ENCODE peak calls at places on chromosomes 3 and 15, in eight cellular contexts. One of them, this sample, is unnamed.

GRCh38 chr3:99774467-99774866 is 43.2 kb upstream of the CMSS1 start:
- DNase-seq in brain microvascular endothelial cell: peak; percentile 77
- DNase-seq in neural progenitor cell: no peak
- DNase-seq in CD8-positive, alpha-beta T cell: no peak
- DNase-seq in foreskin keratinocyte: peak; percentile 91
- DNase-seq in Calu3: peak; percentile 6
- DNase-seq in RWPE1: peak; percentile 26
- DNase-seq in choroid plexus epithelial cell: peak; percentile 94
- DNase-seq in this sample: no peak

GRCh38 chr15:52349062-52349700 is 53.6 kb upstream of the MYO5C start:
- DNase-seq in brain microvascular endothelial cell: peak; percentile 47
- DNase-seq in neural progenitor cell: no peak
- DNase-seq in foreskin keratinocyte: no peak
- DNase-seq in RWPE1: no peak
- DNase-seq in CD8-positive, alpha-beta T cell: no peak
- DNase-seq in Calu3: no peak
- DNase-seq in choroid plexus epithelial cell: peak; percentile 61
- DNase-seq in this sample: no peak

GRCh38 chr3:174466471-174467054 is 392.6 kb upstream of the NAALADL2 start:
- DNase-seq in brain microvascular endothelial cell: no peak
- DNase-seq in RWPE1: no peak
- DNase-seq in foreskin keratinocyte: no peak
- DNase-seq in choroid plexus epithelial cell: no peak
- DNase-seq in neural progenitor cell: peak; percentile 66
- DNase-seq in Calu3: no peak
- DNase-seq in CD8-positive, alpha-beta T cell: no peak
- DNase-seq in this sample: no peak

GRCh38 chr3:48415251-48415953 is 14.5 kb downstream of the PLXNB1 start:
- DNase-seq in foreskin keratinocyte: no peak
- DNase-seq in choroid plexus epithelial cell: no peak
- DNase-seq in CD8-positive, alpha-beta T cell: no peak
- DNase-seq in Calu3: no peak
- DNase-seq in RWPE1: no peak
- DNase-seq in brain microvascular endothelial cell: no peak
- DNase-seq in neural progenitor cell: no peak
- DNase-seq in this sample: no peak

GRCh38 chr3:127607675-127608361 is 9.6 kb downstream of the MCM2 start:
- DNase-seq in RWPE1: no peak
- DNase-seq in choroid plexus epithelial cell: no peak
- DNase-seq in CD8-positive, alpha-beta T cell: no peak
- DNase-seq in neural progenitor cell: no peak
- DNase-seq in Calu3: no peak
- DNase-seq in brain microvascular endothelial cell: no peak
- DNase-seq in foreskin keratinocyte: no peak
- DNase-seq in this sample: no peak

GRCh38 chr3:183378008-183378407 is 50.4 kb downstream of the MCF2L2 start:
- DNase-seq in choroid plexus epithelial cell: no peak
- DNase-seq in CD8-positive, alpha-beta T cell: no peak
- DNase-seq in neural progenitor cell: no peak
- DNase-seq in Calu3: no peak
- DNase-seq in foreskin keratinocyte: no peak
- DNase-seq in brain microvascular endothelial cell: no peak
- DNase-seq in RWPE1: no peak
- DNase-seq in this sample: no peak

GRCh38 chr3:123656691-123657090 is 71.8 kb upstream of the HACD2 start:
- DNase-seq in Calu3: peak; percentile 4
- DNase-seq in foreskin keratinocyte: no peak
- DNase-seq in CD8-positive, alpha-beta T cell: no peak
- DNase-seq in brain microvascular endothelial cell: no peak
- DNase-seq in choroid plexus epithelial cell: no peak
- DNase-seq in RWPE1: no peak
- DNase-seq in neural progenitor cell: peak; percentile 7
- DNase-seq in this sample: no peak

GRCh38 chr3:71641669-71642068 is 58.1 kb upstream of the FOXP1 start:
- DNase-seq in foreskin keratinocyte: no peak
- DNase-seq in brain microvascular endothelial cell: peak; percentile 22
- DNase-seq in choroid plexus epithelial cell: peak; percentile 17
- DNase-seq in neural progenitor cell: no peak
- DNase-seq in CD8-positive, alpha-beta T cell: no peak
- DNase-seq in RWPE1: peak; percentile 49
- DNase-seq in Calu3: no peak
- DNase-seq in this sample: no peak

GRCh38 chr3:26579126-26579525 is 43.4 kb upstream of the LRRC3B start:
- DNase-seq in CD8-positive, alpha-beta T cell: no peak
- DNase-seq in RWPE1: no peak
- DNase-seq in foreskin keratinocyte: no peak
- DNase-seq in brain microvascular endothelial cell: no peak
- DNase-seq in neural progenitor cell: no peak
- DNase-seq in choroid plexus epithelial cell: no peak
- DNase-seq in Calu3: no peak
- DNase-seq in this sample: no peak

GRCh38 chr3:117553461-117553860 is 843.9 kb downstream of the TUSC7 start:
- DNase-seq in foreskin keratinocyte: peak; percentile 29
- DNase-seq in brain microvascular endothelial cell: peak; percentile 13
- DNase-seq in RWPE1: peak; percentile 23
- DNase-seq in CD8-positive, alpha-beta T cell: no peak
- DNase-seq in Calu3: no peak
- DNase-seq in choroid plexus epithelial cell: peak; percentile 82
- DNase-seq in neural progenitor cell: no peak
- DNase-seq in this sample: no peak

GRCh38 chr3:72129384-72130094 is 344.6 kb upstream of the PROK2 start:
- DNase-seq in Calu3: no peak
- DNase-seq in neural progenitor cell: no peak
- DNase-seq in CD8-positive, alpha-beta T cell: no peak
- DNase-seq in brain microvascular endothelial cell: no peak
- DNase-seq in RWPE1: no peak
- DNase-seq in foreskin keratinocyte: no peak
- DNase-seq in choroid plexus epithelial cell: no peak
- DNase-seq in this sample: no peak

GRCh38 chr15:32692286-32692685 is 25.5 kb upstream of the GREM1 start:
- DNase-seq in RWPE1: no peak
- DNase-seq in choroid plexus epithelial cell: no peak
- DNase-seq in foreskin keratinocyte: no peak
- DNase-seq in brain microvascular endothelial cell: no peak
- DNase-seq in CD8-positive, alpha-beta T cell: no peak
- DNase-seq in neural progenitor cell: no peak
- DNase-seq in Calu3: no peak
- DNase-seq in this sample: no peak

GRCh38 chr3:146067048-146067447 is 93.9 kb downstream of the PLOD2 start:
- DNase-seq in RWPE1: peak; percentile 22
- DNase-seq in brain microvascular endothelial cell: peak; percentile 27
- DNase-seq in foreskin keratinocyte: peak; percentile 71
- DNase-seq in CD8-positive, alpha-beta T cell: no peak
- DNase-seq in Calu3: no peak
- DNase-seq in neural progenitor cell: no peak
- DNase-seq in choroid plexus epithelial cell: peak; percentile 87
- DNase-seq in this sample: no peak

GRCh38 chr3:68088216-68088615 is 433.8 kb upstream of the SUCLG2 start:
- DNase-seq in foreskin keratinocyte: no peak
- DNase-seq in CD8-positive, alpha-beta T cell: peak; percentile 58
- DNase-seq in neural progenitor cell: no peak
- DNase-seq in choroid plexus epithelial cell: no peak
- DNase-seq in RWPE1: no peak
- DNase-seq in brain microvascular endothelial cell: no peak
- DNase-seq in Calu3: peak; percentile 57
- DNase-seq in this sample: no peak

GRCh38 chr3:141303481-141304223 is 64.7 kb upstream of the ZBTB38 start:
- DNase-seq in brain microvascular endothelial cell: peak; percentile 86
- DNase-seq in choroid plexus epithelial cell: peak; percentile 93
- DNase-seq in neural progenitor cell: peak; percentile 74
- DNase-seq in Calu3: peak; percentile 89
- DNase-seq in CD8-positive, alpha-beta T cell: peak; percentile 57
- DNase-seq in RWPE1: peak; percentile 58
- DNase-seq in foreskin keratinocyte: peak; percentile 49
- DNase-seq in this sample: peak; percentile 50

GRCh38 chr15:47726399-47726823 is 9.1 kb downstream of the SEMA6D start:
- DNase-seq in RWPE1: no peak
- DNase-seq in brain microvascular endothelial cell: no peak
- DNase-seq in foreskin keratinocyte: no peak
- DNase-seq in CD8-positive, alpha-beta T cell: no peak
- DNase-seq in neural progenitor cell: no peak
- DNase-seq in Calu3: no peak
- DNase-seq in choroid plexus epithelial cell: no peak
- DNase-seq in this sample: no peak

GRCh38 chr3:94234177-94234788 is 171.4 kb downstream of the NSUN3 start:
- DNase-seq in brain microvascular endothelial cell: peak; percentile 62
- DNase-seq in choroid plexus epithelial cell: peak; percentile 79
- DNase-seq in foreskin keratinocyte: no peak
- DNase-seq in neural progenitor cell: peak; percentile 49
- DNase-seq in CD8-positive, alpha-beta T cell: no peak
- DNase-seq in RWPE1: peak; percentile 15
- DNase-seq in Calu3: peak; percentile 32
- DNase-seq in this sample: no peak

GRCh38 chr3:180802837-180803236 is 109.6 kb upstream of the FXR1 start:
- DNase-seq in RWPE1: peak; percentile 20
- DNase-seq in foreskin keratinocyte: peak; percentile 2
- DNase-seq in neural progenitor cell: peak; percentile 34
- DNase-seq in choroid plexus epithelial cell: peak; percentile 60
- DNase-seq in brain microvascular endothelial cell: peak; percentile 3
- DNase-seq in Calu3: peak; percentile 20
- DNase-seq in CD8-positive, alpha-beta T cell: no peak
- DNase-seq in this sample: no peak

GRCh38 chr3:180808823-180809575 is 103.5 kb upstream of the FXR1 start:
- DNase-seq in choroid plexus epithelial cell: no peak
- DNase-seq in CD8-positive, alpha-beta T cell: no peak
- DNase-seq in Calu3: no peak
- DNase-seq in brain microvascular endothelial cell: no peak
- DNase-seq in neural progenitor cell: no peak
- DNase-seq in RWPE1: no peak
- DNase-seq in foreskin keratinocyte: no peak
- DNase-seq in this sample: no peak

DNA sequence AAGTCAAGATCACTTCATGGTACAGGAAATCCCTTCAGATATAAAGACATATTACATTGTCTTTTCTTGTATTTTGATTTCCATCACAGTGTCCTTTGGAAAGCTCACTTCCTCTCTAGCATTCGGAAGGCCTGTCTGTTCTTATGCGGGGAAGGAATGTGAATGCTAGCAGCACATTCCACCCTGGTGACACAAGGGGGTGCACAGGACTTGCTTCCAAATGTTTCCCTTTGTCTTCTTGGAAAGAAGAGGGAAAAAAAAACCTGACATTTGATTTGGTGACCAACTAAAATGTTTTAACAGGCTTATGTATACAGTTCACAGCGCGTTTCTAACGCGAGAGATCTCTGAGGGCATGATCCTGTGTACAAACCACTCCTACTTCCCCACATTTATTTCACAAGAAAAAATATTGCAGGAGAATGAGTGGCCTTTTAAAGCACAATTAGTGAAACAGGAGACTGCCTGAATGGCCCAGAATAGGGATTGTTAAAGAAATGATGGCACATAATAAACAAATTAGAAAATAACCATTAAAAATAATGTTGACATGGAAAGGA is 107.5 kb upstream of the FXR1 start:
- DNase-seq in foreskin keratinocyte: peak; percentile 25
- DNase-seq in choroid plexus epithelial cell: peak; percentile 69
- DNase-seq in CD8-positive, alpha-beta T cell: no peak
- DNase-seq in brain microvascular endothelial cell: peak; percentile 37
- DNase-seq in Calu3: no peak
- DNase-seq in neural progenitor cell: peak; percentile 89
- DNase-seq in RWPE1: peak; percentile 36
- DNase-seq in this sample: no peak
- TF ChIP-seq CTCF in foreskin keratinocyte: peak; percentile 62
- TF ChIP-seq CTCF in choroid plexus epithelial cell: peak; percentile 56
- TF ChIP-seq CTCF in CD8-positive, alpha-beta T cell: no peak
- TF ChIP-seq CTCF in brain microvascular endothelial cell: peak; percentile 63
- TF ChIP-seq CTCF in Calu3: peak; percentile 26
- TF ChIP-seq CTCF in neural progenitor cell: peak; percentile 73
- TF ChIP-seq CTCF in RWPE1: no peak
- TF ChIP-seq CTCF in this sample: peak; percentile 61

DNA sequence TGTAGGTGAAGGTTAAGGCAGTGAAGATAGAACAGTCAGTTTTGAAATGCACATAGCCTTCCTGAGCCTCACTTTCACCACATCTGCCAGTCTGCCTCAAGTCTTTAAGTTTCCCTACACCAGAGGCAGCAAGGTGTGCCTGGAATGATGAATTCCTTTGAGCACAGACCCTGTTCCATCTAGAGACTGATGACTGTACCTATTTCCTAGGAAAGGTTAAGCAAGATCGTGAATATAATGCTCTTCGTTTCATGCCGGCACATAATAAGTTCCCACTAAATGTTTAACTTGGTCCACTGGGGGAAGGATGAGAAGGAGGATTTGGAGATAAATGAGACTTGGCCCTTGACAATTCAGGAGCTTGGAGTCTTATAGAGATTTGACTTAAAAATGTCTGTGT is 141.9 kb downstream of the LPP start:
- DNase-seq in CD8-positive, alpha-beta T cell: no peak
- DNase-seq in neural progenitor cell: no peak
- DNase-seq in choroid plexus epithelial cell: no peak
- DNase-seq in foreskin keratinocyte: no peak
- DNase-seq in brain microvascular endothelial cell: no peak
- DNase-seq in Calu3: no peak
- DNase-seq in RWPE1: no peak
- DNase-seq in this sample: no peak
- TF ChIP-seq CTCF in CD8-positive, alpha-beta T cell: no peak
- TF ChIP-seq CTCF in neural progenitor cell: no peak
- TF ChIP-seq CTCF in choroid plexus epithelial cell: no peak
- TF ChIP-seq CTCF in foreskin keratinocyte: no peak
- TF ChIP-seq CTCF in brain microvascular endothelial cell: no peak
- TF ChIP-seq CTCF in Calu3: no peak
- TF ChIP-seq CTCF in RWPE1: no peak
- TF ChIP-seq CTCF in this sample: no peak

DNA sequence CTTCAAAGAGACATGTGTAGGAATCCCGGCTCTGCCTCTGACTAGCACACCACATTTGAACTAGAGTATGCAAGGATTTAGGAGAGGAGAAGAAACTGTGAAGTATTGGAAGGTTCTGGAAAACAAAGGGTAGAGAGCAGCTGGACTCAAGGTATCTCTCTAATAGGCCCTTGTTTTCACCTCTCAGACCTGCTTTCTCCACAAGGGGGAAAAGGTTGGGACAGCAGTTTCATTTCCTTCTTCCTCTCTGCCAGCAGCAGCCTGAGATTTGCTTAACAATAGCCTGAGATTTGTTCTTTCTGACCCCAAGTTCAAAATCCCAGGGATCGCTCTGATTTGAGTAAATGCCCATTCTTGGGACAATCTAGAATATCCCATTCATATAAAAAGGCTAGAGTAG is 430.6 kb upstream of the MCTP2 start:
- DNase-seq in CD8-positive, alpha-beta T cell: no peak
- DNase-seq in neural progenitor cell: no peak
- DNase-seq in foreskin keratinocyte: no peak
- DNase-seq in brain microvascular endothelial cell: no peak
- DNase-seq in choroid plexus epithelial cell: no peak
- DNase-seq in RWPE1: no peak
- DNase-seq in Calu3: no peak
- DNase-seq in this sample: no peak
- TF ChIP-seq CTCF in CD8-positive, alpha-beta T cell: no peak
- TF ChIP-seq CTCF in neural progenitor cell: no peak
- TF ChIP-seq CTCF in foreskin keratinocyte: peak; percentile 20
- TF ChIP-seq CTCF in brain microvascular endothelial cell: no peak
- TF ChIP-seq CTCF in choroid plexus epithelial cell: no peak
- TF ChIP-seq CTCF in RWPE1: no peak
- TF ChIP-seq CTCF in Calu3: no peak
- TF ChIP-seq CTCF in this sample: no peak

DNA sequence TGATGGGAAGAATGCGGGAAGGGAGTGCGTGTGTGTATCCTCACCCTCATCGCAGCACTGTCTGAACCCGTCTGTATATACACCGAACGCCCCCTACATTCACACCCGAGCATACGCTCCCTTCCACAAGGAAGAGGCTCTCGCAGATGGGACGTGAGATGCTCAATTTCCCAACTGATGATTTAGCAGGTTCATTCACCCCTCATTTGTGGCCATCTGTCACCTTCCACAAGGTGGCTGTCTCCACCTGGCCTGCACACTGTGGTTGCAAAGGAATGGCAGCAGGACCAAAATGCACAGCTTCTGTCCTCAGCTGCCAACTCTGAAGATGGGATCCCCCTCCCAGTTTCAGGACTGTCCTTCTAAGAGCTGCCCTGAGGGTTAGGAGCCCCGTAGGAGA is 19.4 kb upstream of the SLC6A1 start:
- DNase-seq in RWPE1: no peak
- DNase-seq in brain microvascular endothelial cell: no peak
- DNase-seq in Calu3: peak; percentile 3
- DNase-seq in foreskin keratinocyte: no peak
- DNase-seq in choroid plexus epithelial cell: no peak
- DNase-seq in CD8-positive, alpha-beta T cell: no peak
- DNase-seq in neural progenitor cell: no peak
- DNase-seq in this sample: no peak
- TF ChIP-seq CTCF in RWPE1: no peak
- TF ChIP-seq CTCF in brain microvascular endothelial cell: no peak
- TF ChIP-seq CTCF in Calu3: no peak
- TF ChIP-seq CTCF in foreskin keratinocyte: no peak
- TF ChIP-seq CTCF in choroid plexus epithelial cell: no peak
- TF ChIP-seq CTCF in CD8-positive, alpha-beta T cell: no peak
- TF ChIP-seq CTCF in neural progenitor cell: no peak
- TF ChIP-seq CTCF in this sample: no peak